ENCODE peak calls at places on chromosomes 3 and 15, in seven cellular contexts. X is fibroblast of the aortic adventitia; G is amygdala; U is GM10248; F is adrenal gland; Q is stimulated activated CD4-positive, alpha-beta T cell treated with anti-CD3 and anti-CD28 coated beads, Interleukin-4, amount 100 ng/mL, for 4 hours; R is HuH-7. N is an unnamed sample.
A peak's percentile ranks its signal among the peaks of the same experiment; 100 is the strongest.

GRCh38 chr15:46956456-46956855 is 760.8 kb upstream of the SEMA6D start:
- DNase-seq in U (no peak), G (no peak), Q (no peak), X (no peak), R (no peak), F (no peak), N (no peak)

GRCh38 chr15:78051622-78052405 is 25.7 kb downstream of the TBC1D2B start:
- DNase-seq in U (no peak), R (peak; percentile 42), G (no peak), F (peak; percentile 61), X (peak; percentile 57), Q (no peak), N (peak; percentile 47)

GRCh38 chr3:57257678-57258077 is 30.1 kb downstream of the APPL1 start:
- DNase-seq in U (no peak), R (no peak), X (no peak), G (no peak), F (no peak), Q (no peak), N (no peak)

GRCh38 chr3:134258761-134259347 is 8.2 kb upstream of the RYK start:
- DNase-seq in X (no peak), G (no peak), U (no peak), Q (no peak), F (no peak), R (no peak), N (no peak)

GRCh38 chr3:35338186-35338585 is 301.1 kb upstream of the ARPP21 start:
- DNase-seq in F (no peak), U (no peak), Q (no peak), G (no peak), X (no peak), R (no peak), N (no peak)

GRCh38 chr3:58184309-58184981 is 26.3 kb downstream of the DNASE1L3 start:
- DNase-seq in X (no peak), R (no peak), U (no peak), G (no peak), Q (no peak), F (no peak), N (no peak)

GRCh38 chr15:27538325-27538724 is 560.8 kb downstream of the OCA2 start:
- DNase-seq in X (no peak), G (no peak), U (no peak), F (no peak), R (no peak), Q (no peak), N (no peak)

GRCh38 chr15:90294601-90295269 is 29.3 kb downstream of the NGRN start:
- DNase-seq in X (no peak), G (no peak), U (no peak), F (no peak), R (no peak), Q (no peak), N (no peak)

GRCh38 chr3:155809181-155809580 is 3.1 kb upstream of the C3orf33 start:
- DNase-seq in X (peak; percentile 45), G (no peak), R (no peak), Q (no peak), F (no peak), U (no peak), N (no peak)

N was measured in Calu3.